ENCODE peak calls at places on chromosomes 13 and 19, in ten cellular contexts. G is RWPE2; H is A549; P is colonic mucosa; D is endothelial cell of umbilical vein; W is breast epithelium; K is K562; U is stomach; B is ascending aorta; E is naive thymus-derived CD4-positive, alpha-beta T cell. R is an unnamed sample.

GRCh38 chr13:36528105-36528504 is 95.8 kb downstream of the CCNA1 start:
- DNase-seq in U (no peak), H (no peak), K (no peak), B (no peak), W (no peak), G (no peak), D (no peak), P (no peak), E (no peak), R (no peak)

GRCh38 chr19:14497347-14497921 is 1.5 kb upstream of the GIPC1 start:
- DNase-seq in K (no peak), H (no peak), P (peak; percentile 83), U (peak; percentile 66), D (peak; percentile 59), G (no peak), W (no peak), B (no peak), E (no peak), R (peak; percentile 77)

GRCh38 chr13:78971355-78971754 is 312.4 kb upstream of the OBI1 start:
- DNase-seq in H (no peak), K (no peak), D (no peak), E (no peak), P (no peak), W (no peak), U (no peak), G (no peak), B (no peak), R (no peak)

GRCh38 chr19:48817585-48818124 is 6.8 kb upstream of the BCAT2 start:
- DNase-seq in P (no peak), W (no peak), K (no peak), H (no peak), E (no peak), B (no peak), U (no peak), D (no peak), G (no peak), R (no peak)

GRCh38 chr19:54209748-54210494 is 9.3 kb downstream of the RPS9 start:
- DNase-seq in P (peak; percentile 97), B (peak; percentile 91), E (no peak), G (peak; percentile 89), W (peak; percentile 75), U (peak; percentile 97), H (peak; percentile 90), D (peak; percentile 96), K (peak; percentile 68), R (peak; percentile 93)

GRCh38 chr19:40907968-40908735 is 26.1 kb upstream of the CYP2A7 start:
- DNase-seq in D (no peak), U (no peak), K (peak; percentile 78), E (peak; percentile 59), P (no peak), H (no peak), B (no peak), W (peak; percentile 22), G (no peak), R (no peak)

GRCh38 chr13:112838038-112838965 is 130.7 kb upstream of the MCF2L start:
- DNase-seq in B (no peak), D (no peak), G (no peak), H (no peak), E (no peak), K (no peak), U (no peak), P (no peak), W (no peak), R (no peak)

GRCh38 chr13:108496364-108497215 is 132.8 kb upstream of the MYO16 start:
- DNase-seq in W (no peak), K (no peak), D (no peak), G (no peak), E (no peak), U (no peak), B (no peak), H (no peak), P (no peak), R (no peak)

GRCh38 chr19:32555786-32556185 is 25.2 kb upstream of the PDCD5 start:
- DNase-seq in P (no peak), H (no peak), E (no peak), G (no peak), U (no peak), W (no peak), K (no peak), B (no peak), D (no peak), R (no peak)

GRCh38 chr19:15671237-15671636 is 1.6 kb upstream of the CYP4F12 start:
- DNase-seq in H (no peak), P (no peak), K (no peak), D (no peak), B (no peak), E (no peak), W (no peak), G (no peak), U (no peak), R (no peak)

GRCh38 chr19:35784401-35785086 is 9.2 kb downstream of the ARHGAP33 start:
- DNase-seq in W (no peak), G (no peak), K (no peak), B (no peak), P (no peak), E (no peak), H (no peak), U (no peak), D (no peak), R (no peak)

GRCh38 chr13:64007334-64007733 is 2591.7 kb upstream of the PCDH20 start:
- DNase-seq in D (no peak), P (no peak), K (no peak), B (no peak), H (no peak), E (no peak), G (no peak), U (no peak), W (no peak), R (no peak)

GRCh38 chr13:60453490-60453889 is 56.5 kb downstream of the TDRD3 start:
- DNase-seq in H (no peak), U (no peak), P (no peak), G (no peak), B (no peak), W (no peak), D (no peak), E (no peak), K (no peak), R (no peak)

GRCh38 chr19:17860331-17860992 is 752 bp downstream of the RPL18A start:
- DNase-seq in D (no peak), B (no peak), G (no peak), E (no peak), P (no peak), W (no peak), K (peak; percentile 49), H (no peak), U (no peak), R (no peak)

GRCh38 chr13:109274188-109274821 is 512.1 kb downstream of the IRS2 start:
- DNase-seq in G (no peak), U (no peak), W (no peak), D (peak; percentile 24), P (no peak), E (no peak), H (no peak), K (no peak), B (no peak), R (no peak)

GRCh38 chr13:23159587-23160240 is 21.1 kb upstream of the SGCG start:
- DNase-seq in W (no peak), P (no peak), H (no peak), K (no peak), U (no peak), B (no peak), E (no peak), G (no peak), D (no peak), R (no peak)

GRCh38 chr13:40271511-40271910 is 394.9 kb downstream of the FOXO1 start:
- DNase-seq in G (no peak), U (no peak), E (no peak), D (peak; percentile 78), H (no peak), P (no peak), K (no peak), W (peak; percentile 48), B (peak; percentile 74), R (peak; percentile 14)

GRCh38 chr19:41774515-41774980 is 19.2 kb downstream of the CEACAM6 start:
- DNase-seq in H (peak; percentile 57), K (no peak), P (peak; percentile 88), D (no peak), U (peak; percentile 59), E (peak; percentile 76), W (peak; percentile 31), B (no peak), G (peak; percentile 81), R (peak; percentile 84)

GRCh38 chr13:44108345-44108858 is 228.7 kb downstream of the LACC1 start:
- DNase-seq in P (peak; percentile 89), B (peak; percentile 67), E (no peak), K (no peak), G (no peak), U (peak; percentile 72), D (peak; percentile 35), W (peak; percentile 46), H (peak; percentile 21), R (peak; percentile 84)
- H3K4me1 ChIP-seq in P (no peaks in the 10 kb centered on the region), B (peaks cover 10% of the 10 kb centered on the region), E (peaks cover 4% of the 10 kb centered on the region), K (no peaks in the 10 kb centered on the region), G (peaks cover 14% of the 10 kb centered on the region), U (peaks cover 34% of the 10 kb centered on the region), D (no peaks in the 10 kb centered on the region), W (peaks cover 12% of the 10 kb centered on the region), H (peaks cover 51% of the 10 kb centered on the region), R (peaks cover 14% of the 10 kb centered on the region)

DNA sequence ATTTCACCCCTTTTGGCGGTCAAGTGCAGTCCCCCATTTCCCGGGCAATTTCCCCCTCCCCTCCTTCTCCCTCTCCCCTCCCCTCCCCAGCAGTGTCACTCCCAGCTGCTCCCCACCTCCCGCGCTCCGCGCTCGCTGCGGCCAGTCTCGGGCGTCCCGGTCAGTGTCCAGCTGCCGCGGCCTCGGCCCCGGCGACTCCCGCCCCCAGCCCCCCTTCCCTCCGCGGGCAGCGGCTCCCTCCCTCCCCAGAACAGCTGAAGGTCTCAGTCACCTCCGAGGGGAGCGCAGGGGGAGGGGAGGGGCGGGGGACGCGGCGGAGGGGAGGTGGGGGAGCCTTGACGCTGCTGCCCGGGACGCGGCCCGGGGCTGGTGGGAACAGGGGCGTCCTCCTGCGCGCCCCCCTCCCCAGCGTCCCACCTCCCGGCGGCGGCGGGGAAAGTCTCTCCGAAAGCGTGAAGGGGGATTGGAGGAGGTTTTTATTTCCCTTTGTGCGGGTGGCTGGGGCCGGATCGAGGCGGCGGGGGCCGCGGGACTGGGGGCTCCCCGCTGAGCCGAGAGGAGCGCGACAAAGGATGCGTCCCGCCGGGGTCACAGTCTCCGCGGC is at the start of gene SHD:
- DNase-seq in U (no peak), B (no peak), W (no peak), H (no peak), E (no peak), G (no peak), D (no peak), K (peak; percentile 65), P (no peak), R (no peak)
- H3K4me3 ChIP-seq in U (peak within 1 kb of the TSS; percentile 15), B (peak within 1 kb of the TSS; percentile 33), W (peak within 1 kb of the TSS; percentile 57), H (peak within 1 kb of the TSS; percentile 47), E (no peak within 1 kb of the TSS), G (no peak within 1 kb of the TSS), D (no peak within 1 kb of the TSS), K (no peak within 1 kb of the TSS), P (peak within 1 kb of the TSS; percentile 16), R (peak within 1 kb of the TSS; percentile 28)

GRCh38 chr13:26985285-26985878 is 186.2 kb downstream of the USP12 start:
- DNase-seq in D (peak; percentile 77), U (peak; percentile 78), G (no peak), K (peak; percentile 62), H (peak; percentile 47), B (peak; percentile 88), W (peak; percentile 52), P (peak; percentile 87), E (peak; percentile 76), R (peak; percentile 82)
- H3K4me1 ChIP-seq in D (peaks cover 4% of the 10 kb centered on the region), U (peaks cover 32% of the 10 kb centered on the region), G (no peaks in the 10 kb centered on the region), K (peaks cover 29% of the 10 kb centered on the region), H (peaks cover 59% of the 10 kb centered on the region), B (peaks cover 5% of the 10 kb centered on the region), W (no peaks in the 10 kb centered on the region), P (peaks cover 9% of the 10 kb centered on the region), E (no peaks in the 10 kb centered on the region), R (peaks cover 48% of the 10 kb centered on the region)

GRCh38 chr19:55550321-55550650 is 4.9 kb upstream of the SBK3 start:
- DNase-seq in D (no peak), U (no peak), W (no peak), E (no peak), H (no peak), K (no peak), G (no peak), B (no peak), P (no peak), R (no peak)
- H3K4me3 ChIP-seq in D (no peak overlapping the region), U (no peak overlapping the region), W (peak overlapping the region; percentile 55), E (no peak overlapping the region), H (peak overlapping the region; percentile 38), K (no peak overlapping the region), G (no peak overlapping the region), B (no peak overlapping the region), P (peak overlapping the region; percentile 3), R (no peak overlapping the region)